ENCODE peak calls at places on chromosomes 16 and 17, in nine cellular contexts. W is right atrium auricular region; B is uterus; P is IMR-90; C is ELF-1; U is brain microvascular endothelial cell; H is amygdala; D is activated naive CD8-positive, alpha-beta T cell treated with anti-CD3 and anti-CD28 coated beads for 36 hours; Z is tibial nerve. N is an unnamed sample.

GRCh38 chr17:73133911-73134649 is 30.7 kb upstream of the SSTR2 start:
- DNase-seq in W (no peak), B (no peak), P (no peak), C (no peak), U (no peak), H (no peak), D (no peak), Z (no peak), N (no peak)

GRCh38 chr17:16934133-16934795 is 37.7 kb downstream of the TNFRSF13B start:
- DNase-seq in W (no peak), B (no peak), P (no peak), C (no peak), U (no peak), H (no peak), D (no peak), Z (no peak), N (no peak)

GRCh38 chr17:22507823-22508222 is 815.5 kb downstream of the KCNJ18 start:
- DNase-seq in W (peak), B (no peak), P (no peak), C (no peak), U (no peak), H (no peak), D (peak), Z (no peak), N (no peak)

GRCh38 chr17:75826561-75827290 is 17.5 kb downstream of the UNC13D start:
- DNase-seq in W (no peak), B (no peak), P (no peak), C (peak), U (no peak), H (no peak), D (no peak), Z (no peak), N (no peak)

GRCh38 chr16:68368602-68368944 is 57.8 kb downstream of the PRMT7 start:
- DNase-seq in W (no peak), B (no peak), P (no peak), C (peak), U (no peak), H (no peak), D (peak), Z (no peak), N (no peak)

GRCh38 chr17:33987162-33987561 is 267.9 kb upstream of the CCL2 start:
- DNase-seq in W (peak), B (no peak), P (no peak), C (no peak), U (no peak), H (no peak), D (no peak), Z (no peak), N (no peak)

GRCh38 chr17:951388-952132 is 28.0 kb downstream of the NXN start:
- DNase-seq in W (no peak), B (peak), P (peak), C (peak), U (peak), H (no peak), D (no peak), Z (no peak), N (peak)

GRCh38 chr17:3951003-3951402 is 13.2 kb downstream of the ATP2A3 start:
- DNase-seq in W (no peak), B (no peak), P (no peak), C (no peak), U (no peak), H (no peak), D (no peak), Z (no peak), N (no peak)

GRCh38 chr17:57286372-57287105 is 30.2 kb downstream of the MSI2 start:
- DNase-seq in W (no peak), B (no peak), P (no peak), C (peak), U (no peak), H (peak), D (no peak), Z (no peak), N (no peak)

GRCh38 chr17:71936977-71937376 is 183.8 kb upstream of the SOX9 start:
- DNase-seq in W (no peak), B (no peak), P (no peak), C (peak), U (no peak), H (no peak), D (no peak), Z (no peak), N (no peak)

GRCh38 chr16:54582631-54583250 is 296.2 kb upstream of the IRX3 start:
- DNase-seq in W (no peak), B (no peak), P (no peak), C (no peak), U (no peak), H (no peak), D (no peak), Z (no peak), N (no peak)

GRCh38 chr17:35917519-35918213 is 12.9 kb downstream of the RDM1 start:
- DNase-seq in W (no peak), B (no peak), P (no peak), C (no peak), U (no peak), H (no peak), D (no peak), Z (no peak), N (no peak)

GRCh38 chr17:49926886-49927285 is 42.1 kb upstream of the DLX4 start:
- DNase-seq in W (peak), B (peak), P (no peak), C (no peak), U (no peak), H (no peak), D (no peak), Z (no peak), N (no peak)

GRCh38 chr16:85431431-85432124 is 181.5 kb upstream of the GSE1 start:
- DNase-seq in W (no peak), B (no peak), P (no peak), C (no peak), U (no peak), H (no peak), D (no peak), Z (no peak), N (no peak)

GRCh38 chr17:78993981-78994671 is 14.4 kb upstream of the LGALS3BP start:
- DNase-seq in W (no peak), B (peak), P (no peak), C (no peak), U (no peak), H (no peak), D (no peak), Z (peak), N (no peak)

GRCh38 chr17:7018331-7018964 is 4.4 kb upstream of the BCL6B start:
- DNase-seq in W (peak), B (peak), P (no peak), C (no peak), U (no peak), H (no peak), D (no peak), Z (peak), N (no peak)

GRCh38 chr16:20612551-20613470 is 36.6 kb upstream of the ACSM2B start:
- DNase-seq in W (peak), B (peak), P (no peak), C (no peak), U (no peak), H (peak), D (no peak), Z (no peak), N (no peak)

GRCh38 chr16:66619534-66620418 is 15.3 kb downstream of the CMTM3 start:
- DNase-seq in W (no peak), B (no peak), P (peak), C (peak), U (peak), H (no peak), D (no peak), Z (no peak), N (peak)

GRCh38 chr17:29149431-29150064 is 30.6 kb downstream of the MYO18A start:
- DNase-seq in W (no peak), B (peak), P (peak), C (no peak), U (no peak), H (no peak), D (peak), Z (no peak), N (no peak)

GRCh38 chr17:47717845-47718621 is 15.0 kb upstream of the TBX21 start:
- DNase-seq in W (no peak), B (no peak), P (no peak), C (no peak), U (no peak), H (no peak), D (peak), Z (no peak), N (peak)

N was measured in ELR.